ENCODE peak calls at places on chromosomes 11 and 22, in five cellular contexts. D is body of pancreas, W is astrocyte of the spinal cord, K is lower leg skin, X is AG10803. Q is an unnamed sample.

GRCh38 chr22:31445642-31446041 is 44.0 kb downstream of the EIF4ENIF1 start:
- DNase-seq in D (no peak), W (no peak), K (no peak), X (no peak), Q (no peak)

GRCh38 chr11:64585150-64585549 is 5.9 kb upstream of the SLC22A12 start:
- DNase-seq in D (no peak), W (no peak), K (no peak), X (no peak), Q (no peak)

GRCh38 chr11:102272047-102272824 is 45.0 kb upstream of the BIRC3 start:
- DNase-seq in D (no peak), W (no peak), K (no peak), X (no peak), Q (no peak)

GRCh38 chr11:34302046-34302921 is 55.5 kb downstream of the ABTB2 start:
- DNase-seq in D (no peak), W (peak; percentile 98), K (no peak), X (peak; percentile 98), Q (peak; percentile 90)

GRCh38 chr11:14793546-14793945 is 98.5 kb downstream of the CYP2R1 start:
- DNase-seq in D (no peak), W (no peak), K (no peak), X (no peak), Q (no peak)

GRCh38 chr11:27614092-27614491 is 86.2 kb downstream of the BDNF start:
- DNase-seq in D (no peak), W (no peak), K (no peak), X (no peak), Q (no peak)

GRCh38 chr11:130865772-130866114 is 50.5 kb downstream of the SNX19 start:
- DNase-seq in D (no peak), W (no peak), K (no peak), X (no peak), Q (no peak)

GRCh38 chr11:67301951-67302516 is 1.3 kb upstream of the SSH3 start:
- DNase-seq in D (peak; percentile 54), W (peak; percentile 76), K (no peak), X (peak; percentile 27), Q (peak; percentile 94)

GRCh38 chr22:33779243-33779642 is 141.0 kb downstream of the LARGE1 start:
- DNase-seq in D (no peak), W (no peak), K (no peak), X (no peak), Q (no peak)

GRCh38 chr11:86608251-86608799 is 64.1 kb downstream of the ME3 start:
- DNase-seq in D (peak; percentile 74), W (peak; percentile 85), K (peak; percentile 64), X (peak; percentile 76), Q (peak; percentile 88)

GRCh38 chr22:26658671-26659478 is 1.5 kb downstream of the MIAT start:
- DNase-seq in D (no peak), W (peak; percentile 89), K (peak; percentile 64), X (peak; percentile 90), Q (peak; percentile 95)

GRCh38 chr22:40586781-40587180 is 49.7 kb downstream of the MRTFA start:
- DNase-seq in D (no peak), W (no peak), K (no peak), X (no peak), Q (no peak)

GRCh38 chr22:20316217-20316843 is 3.5 kb downstream of the DGCR6L start:
- DNase-seq in D (peak; percentile 8), W (no peak), K (peak; percentile 12), X (no peak), Q (no peak)

GRCh38 chr22:24412274-24412673 is 15.1 kb upstream of the ADORA2A start:
- DNase-seq in D (no peak), W (no peak), K (no peak), X (no peak), Q (no peak)

GRCh38 chr22:38202437-38203089 is 769 bp downstream of the MAFF start:
- DNase-seq in D (peak; percentile 82), W (peak; percentile 90), K (peak; percentile 89), X (peak; percentile 90), Q (peak; percentile 90)

GRCh38 chr11:130162733-130163132 is 3.2 kb downstream of the ST14 start:
- DNase-seq in D (no peak), W (no peak), K (no peak), X (peak; percentile 42), Q (peak; percentile 51)

GRCh38 chr11:44110231-44110679 is 14.8 kb downstream of the EXT2 start:
- DNase-seq in D (peak; percentile 43), W (peak; percentile 49), K (no peak), X (peak; percentile 35), Q (peak; percentile 72)

GRCh38 chr22:47269689-47270088 is 507.2 kb downstream of the TBC1D22A start:
- DNase-seq in D (no peak), W (no peak), K (no peak), X (no peak), Q (no peak)

GRCh38 chr11:7667460-7667859 is 5.8 kb downstream of the CYB5R2 start:
- DNase-seq in D (no peak), W (peak; percentile 35), K (no peak), X (no peak), Q (peak; percentile 73)

GRCh38 chr11:15616130-15617105 is 501.7 kb downstream of the INSC start:
- DNase-seq in D (no peak), W (no peak), K (no peak), X (no peak), Q (no peak)

GRCh38 chr22:48096846-48097665 is 1334.6 kb downstream of the TBC1D22A start:
- DNase-seq in D (no peak), W (no peak), K (no peak), X (no peak), Q (no peak)

GRCh38 chr11:5204787-5205186 is 4.3 kb upstream of the OR51V1 start:
- DNase-seq in D (no peak), W (peak; percentile 74), K (no peak), X (peak; percentile 76), Q (peak; percentile 91)

DNA sequence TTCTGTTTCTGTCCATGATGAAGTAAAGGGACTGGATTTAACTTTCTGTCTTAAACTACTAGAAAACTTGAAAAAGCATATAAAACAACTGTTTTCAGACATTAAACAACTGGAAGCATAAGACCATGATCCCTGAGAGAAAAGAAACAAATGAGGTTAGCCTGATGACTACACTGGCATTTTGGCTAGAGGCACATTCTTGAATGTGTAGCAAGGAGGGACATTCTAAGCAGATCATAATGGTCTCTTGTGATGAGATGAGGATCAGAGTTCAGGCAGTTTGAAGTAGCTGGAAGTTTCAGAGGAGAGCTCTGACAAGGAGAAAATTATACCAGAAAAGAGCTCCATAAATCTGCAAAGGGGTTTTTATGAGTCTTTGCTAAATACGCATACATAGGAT is 75.4 kb downstream of the AASDHPPT start:
- DNase-seq in D (no peak), W (peak; percentile 26), K (no peak), X (peak; percentile 5), Q (peak; percentile 30)
- TF ChIP-seq CTCF in D (no peak), W (no peak), K (no peak), X (no peak), Q (no peak)

GRCh38 chr11:92306966-92307504 is 82.4 kb downstream of the FAT3 start:
- DNase-seq in D (no peak), W (no peak), K (no peak), X (no peak), Q (no peak)

GRCh38 chr11:92300871-92301270 is 76.3 kb downstream of the FAT3 start:
- DNase-seq in D (no peak), W (no peak), K (no peak), X (no peak), Q (no peak)

GRCh38 chr11:92298238-92298565 is 73.6 kb downstream of the FAT3 start:
- DNase-seq in D (no peak), W (no peak), K (no peak), X (no peak), Q (no peak)

GRCh38 chr11:92304271-92304670 is 79.7 kb downstream of the FAT3 start:
- DNase-seq in D (no peak), W (no peak), K (no peak), X (no peak), Q (no peak)

GRCh38 chr11:92302766-92303165 is 78.1 kb downstream of the FAT3 start:
- DNase-seq in D (no peak), W (peak; percentile 65), K (no peak), X (peak; percentile 41), Q (no peak)
- H3K4me3 ChIP-seq in D (no peak overlapping the region), W (no peak overlapping the region), K (no peak overlapping the region), X (no peak overlapping the region), Q (no peak overlapping the region)

DNA sequence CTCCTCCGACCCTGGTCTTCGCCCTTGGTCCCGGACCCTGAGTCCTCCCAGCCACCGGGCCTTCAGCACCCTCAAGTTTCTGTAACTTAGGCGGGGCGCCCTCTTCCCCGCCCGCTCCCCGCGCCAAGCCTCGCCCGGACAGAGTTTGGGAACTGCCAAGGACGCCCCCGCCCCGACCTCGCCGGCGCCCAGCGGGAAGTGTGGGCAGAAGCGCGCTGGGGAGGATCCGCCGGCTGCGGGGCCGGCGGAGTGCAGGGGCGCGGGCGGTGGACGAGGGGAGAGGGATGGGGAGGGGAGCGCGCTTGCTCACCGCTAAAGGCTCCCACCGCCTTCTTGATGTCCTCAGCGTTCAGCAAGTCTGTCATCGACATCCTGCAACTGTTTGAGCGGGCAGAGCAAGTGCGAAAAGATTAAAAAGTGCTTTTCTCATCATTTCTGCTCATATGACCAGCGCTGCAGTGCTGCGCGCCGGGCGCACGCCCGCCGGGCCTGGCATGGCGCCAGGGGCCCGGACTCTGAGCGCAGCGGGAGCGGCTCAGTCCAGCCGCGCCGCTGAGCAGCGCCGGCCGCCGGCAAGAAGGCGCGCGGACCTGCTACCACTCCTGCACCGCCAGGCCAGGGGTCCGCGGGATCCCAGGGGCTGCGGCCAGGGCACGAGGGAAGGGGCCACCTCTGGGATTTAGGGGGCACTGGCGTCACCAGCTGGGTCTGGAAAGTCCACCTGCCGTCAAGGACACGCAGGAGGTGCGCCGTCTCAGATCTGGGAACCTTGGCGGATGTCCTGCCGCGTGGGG is at the start of gene PVALB:
- DNase-seq in D (peak; percentile 21), W (peak; percentile 21), K (no peak), X (no peak), Q (peak; percentile 67)
- TF ChIP-seq CTCF in D (no peak), W (no peak), K (no peak), X (no peak), Q (no peak)

GRCh38 chr11:9575531-9576240 is 2.2 kb downstream of the WEE1 start:
- DNase-seq in D (no peak), W (peak; percentile 54), K (no peak), X (peak; percentile 21), Q (peak; percentile 58)

GRCh38 chr11:9577032-9577431 is 3.6 kb downstream of the WEE1 start:
- DNase-seq in D (no peak), W (no peak), K (no peak), X (no peak), Q (peak; percentile 70)

GRCh38 chr11:9574806-9575530 is 1.5 kb downstream of the WEE1 start:
- DNase-seq in D (peak; percentile 41), W (peak; percentile 89), K (peak; percentile 71), X (peak; percentile 86), Q (peak; percentile 88)

GRCh38 chr11:9574556-9574805 is 1.0 kb downstream of the WEE1 start:
- DNase-seq in D (no peak), W (no peak), K (no peak), X (peak; percentile 41), Q (peak; percentile 39)

GRCh38 chr11:9577551-9577950 is 4.1 kb downstream of the WEE1 start:
- DNase-seq in D (no peak), W (peak; percentile 60), K (no peak), X (no peak), Q (peak; percentile 57)
- H3K4me3 ChIP-seq in D (no peak overlapping the region), W (peak overlapping the region; percentile 71), K (no peak overlapping the region), X (peak overlapping the region; percentile 88), Q (peak overlapping the region; percentile 83)

GRCh38 chr11:1293619-1294015 is 15.8 kb downstream of the TOLLIP start:
- DNase-seq in D (peak; percentile 59), W (no peak), K (no peak), X (no peak), Q (no peak)
- TF ChIP-seq CTCF in D (peak; percentile 60), W (peak; percentile 27), K (no peak), X (peak; percentile 22), Q (no peak)